ENCODE peak calls at places on chromosomes 11 and 22, in five cellular contexts. Y is mesothelial cell of epicardium; N is activated naive CD8-positive, alpha-beta T cell treated with anti-CD3 and anti-CD28 coated beads, Interleukin-2, amount 50 U/mL, for 16 hours; K is activated T-helper 1 cell treated with anti-CD3 and anti-CD28 coated beads, Interleukin-12 subunit alpha, Interleukin-12 subunit beta, Interleukin-2, Interleukin-4 antibody, amounts not matched to agents 30 ng/mL and 10 ng/mL and 1 ng/mL, durations not matched to agents 14 hours and 24 hours and 36 hours; C is GM12892. A is an unnamed sample.
A peak's percentile ranks its signal among the peaks of the same experiment; 100 is the strongest.

GRCh38 chr22:37619991-37620390 is 11.4 kb downstream of the GGA1 start:
- DNase-seq in Y (no peak), N (no peak), C (no peak), K (no peak), A (no peak)

GRCh38 chr11:115759622-115760527 is 255.7 kb upstream of the CADM1 start:
- DNase-seq in N (no peak), K (no peak), C (no peak), Y (no peak), A (peak; percentile 24)

GRCh38 chr11:77747381-77747969 is 73.0 kb downstream of the RSF1 start:
- DNase-seq in K (no peak), C (no peak), N (no peak), Y (no peak), A (no peak)

GRCh38 chr11:117087446-117087845 is 10.8 kb downstream of the SIK3 start:
- DNase-seq in C (no peak), Y (no peak), K (no peak), N (no peak), A (no peak)

GRCh38 chr22:27978875-27979274 is 59.8 kb upstream of the PITPNB start:
- DNase-seq in Y (no peak), C (no peak), N (no peak), K (no peak), A (no peak)

GRCh38 chr11:64348611-64349387 is 8.8 kb downstream of the CCDC88B start:
- DNase-seq in K (no peak), Y (no peak), N (no peak), C (no peak), A (no peak)

GRCh38 chr11:108369064-108369463 is 98.3 kb downstream of the C11orf65 start:
- DNase-seq in Y (no peak), C (no peak), N (no peak), K (no peak), A (no peak)

GRCh38 chr11:69419662-69420061 is 61.8 kb upstream of the LINC01488 start:
- DNase-seq in K (no peak), Y (no peak), N (no peak), C (no peak), A (no peak)

GRCh38 chr22:43996170-43996980 is 27.7 kb upstream of the PARVB start:
- DNase-seq in N (peak; percentile 32), C (peak; percentile 85), K (peak; percentile 64), Y (no peak), A (peak; percentile 16)

GRCh38 chr11:128480066-128480465 is 107.3 kb downstream of the ETS1 start:
- DNase-seq in Y (no peak), K (no peak), C (no peak), N (no peak), A (no peak)

GRCh38 chr22:18008136-18008535 is 16.2 kb downstream of the MICAL3 start:
- DNase-seq in N (no peak), Y (no peak), K (no peak), C (no peak), A (no peak)

GRCh38 chr11:85749884-85750283 is 61.1 kb downstream of the SYTL2 start:
- DNase-seq in C (no peak), Y (no peak), K (no peak), N (no peak), A (no peak)

GRCh38 chr11:73209892-73210291 is 8.2 kb upstream of the P2RY2 start:
- DNase-seq in Y (no peak), N (no peak), C (no peak), K (no peak), A (no peak)

GRCh38 chr22:42856179-42856864 is 751 bp downstream of the ARFGAP3 start:
- DNase-seq in C (peak; percentile 60), Y (peak; percentile 40), K (peak; percentile 58), N (peak; percentile 20), A (peak; percentile 31)

GRCh38 chr11:11476499-11476898 is 123.4 kb upstream of the CSNK2A3 start:
- DNase-seq in C (no peak), N (no peak), Y (no peak), K (no peak), A (no peak)

GRCh38 chr22:48331691-48332220 is 1495.9 kb downstream of the BRD1 start:
- DNase-seq in C (no peak), N (no peak), Y (no peak), K (no peak), A (no peak)

GRCh38 chr22:41286639-41287091 is 678 bp upstream of the RANGAP1 start:
- DNase-seq in N (no peak), Y (no peak), C (no peak), K (no peak), A (no peak)

GRCh38 chr22:20109411-20110358 is 6.2 kb upstream of the RANBP1 start:
- DNase-seq in N (no peak), C (no peak), K (no peak), Y (no peak), A (no peak)